ENCODE peak calls at places on chromosomes 11 and 22, in five cellular contexts. One of them, this sample, is unnamed.

GRCh38 chr22:50294319-50294656 is 13.2 kb downstream of the PLXNB2 start:
- DNase-seq in Caki2: no peak
- DNase-seq in K562: no peak
- DNase-seq in activated CD4-positive, alpha-beta T cell treated with anti-CD3 and anti-CD28 coated beads for 1 hour: no peak
- DNase-seq in EL: no peak
- DNase-seq in this sample: no peak

GRCh38 chr11:104957280-104957679 is 11.1 kb downstream of the CASP4 start:
- DNase-seq in Caki2: no peak
- DNase-seq in K562: no peak
- DNase-seq in activated CD4-positive, alpha-beta T cell treated with anti-CD3 and anti-CD28 coated beads for 1 hour: no peak
- DNase-seq in EL: no peak
- DNase-seq in this sample: no peak

GRCh38 chr11:2578006-2578933 is 121.5 kb downstream of the KCNQ1OT1 start:
- DNase-seq in EL: no peak
- DNase-seq in K562: no peak
- DNase-seq in Caki2: no peak
- DNase-seq in activated CD4-positive, alpha-beta T cell treated with anti-CD3 and anti-CD28 coated beads for 1 hour: no peak
- DNase-seq in this sample: no peak

GRCh38 chr22:41382098-41382578 is 396 bp downstream of the TEF start:
- DNase-seq in K562: peak; percentile 51
- DNase-seq in activated CD4-positive, alpha-beta T cell treated with anti-CD3 and anti-CD28 coated beads for 1 hour: peak; percentile 49
- DNase-seq in EL: peak; percentile 60
- DNase-seq in Caki2: no peak
- DNase-seq in this sample: peak; percentile 96

GRCh38 chr22:27270818-27271510 is 530.6 kb downstream of the MN1 start:
- DNase-seq in activated CD4-positive, alpha-beta T cell treated with anti-CD3 and anti-CD28 coated beads for 1 hour: no peak
- DNase-seq in EL: no peak
- DNase-seq in K562: no peak
- DNase-seq in Caki2: no peak
- DNase-seq in this sample: no peak

GRCh38 chr11:36478700-36479329 is 31.3 kb downstream of the TRAF6 start:
- DNase-seq in EL: peak; percentile 57
- DNase-seq in activated CD4-positive, alpha-beta T cell treated with anti-CD3 and anti-CD28 coated beads for 1 hour: no peak
- DNase-seq in K562: peak; percentile 52
- DNase-seq in Caki2: peak; percentile 28
- DNase-seq in this sample: no peak

GRCh38 chr22:36391648-36392047 is 3.9 kb upstream of the MYH9 start:
- DNase-seq in EL: no peak
- DNase-seq in activated CD4-positive, alpha-beta T cell treated with anti-CD3 and anti-CD28 coated beads for 1 hour: no peak
- DNase-seq in K562: peak; percentile 34
- DNase-seq in Caki2: no peak
- DNase-seq in this sample: no peak

GRCh38 chr11:18791175-18792065 is at the start of gene PTPN5:
- DNase-seq in Caki2: no peak
- DNase-seq in EL: no peak
- DNase-seq in activated CD4-positive, alpha-beta T cell treated with anti-CD3 and anti-CD28 coated beads for 1 hour: no peak
- DNase-seq in K562: no peak
- DNase-seq in this sample: no peak

GRCh38 chr22:23784215-23784732 is 2.5 kb upstream of the SMARCB1 start:
- DNase-seq in EL: peak; percentile 76
- DNase-seq in Caki2: no peak
- DNase-seq in K562: no peak
- DNase-seq in activated CD4-positive, alpha-beta T cell treated with anti-CD3 and anti-CD28 coated beads for 1 hour: no peak
- DNase-seq in this sample: no peak

This sample was measured in esophagus muscularis mucosa.